ENCODE peak calls at places on chromosomes 3 and 15, in six cellular contexts. Q is osteoblast, F is left ventricle myocardium inferior, W is cardiac muscle cell, O is fibroblast of mammary gland, J is transverse colon. K is an unnamed sample.

GRCh38 chr3:72769758-72770540 is 78.3 kb downstream of the SHQ1 start:
- DNase-seq in Q (no peak), F (no peak), W (no peak), O (no peak), J (no peak), K (no peak)

GRCh38 chr3:43162573-43163084 is 56.8 kb upstream of the POMGNT2 start:
- DNase-seq in Q (no peak), F (no peak), W (no peak), O (no peak), J (no peak), K (no peak)

GRCh38 chr3:193085655-193086054 is 155.4 kb upstream of the PLAAT1 start:
- DNase-seq in Q (no peak), F (no peak), W (no peak), O (no peak), J (no peak), K (no peak)

GRCh38 chr15:74252291-74253080 is 16.4 kb downstream of the CCDC33 start:
- DNase-seq in Q (peak; percentile 88), F (no peak), W (no peak), O (peak; percentile 63), J (no peak), K (peak; percentile 51)

GRCh38 chr3:60743631-60744164 is 507.6 kb downstream of the FHIT start:
- DNase-seq in Q (peak; percentile 34), F (no peak), W (no peak), O (no peak), J (no peak), K (no peak)

GRCh38 chr3:33658971-33659848 is 58.8 kb downstream of the CLASP2 start:
- DNase-seq in Q (peak; percentile 80), F (peak; percentile 76), W (peak; percentile 86), O (peak; percentile 83), J (peak; percentile 65), K (peak; percentile 93)

GRCh38 chr3:110808630-110809029 is 263.0 kb upstream of the NECTIN3 start:
- DNase-seq in Q (no peak), F (no peak), W (no peak), O (no peak), J (no peak), K (no peak)

GRCh38 chr3:112647122-112647521 is 6.2 kb upstream of the CCDC80 start:
- DNase-seq in Q (peak; percentile 60), F (no peak), W (peak; percentile 41), O (peak; percentile 85), J (no peak), K (peak; percentile 83)

GRCh38 chr3:24137958-24138875 is 193.1 kb downstream of the NR1D2 start:
- DNase-seq in Q (no peak), F (no peak), W (peak; percentile 12), O (no peak), J (peak; percentile 13), K (no peak)

GRCh38 chr3:96994995-96995394 is 180.6 kb downstream of the EPHA6 start:
- DNase-seq in Q (no peak), F (no peak), W (no peak), O (no peak), J (no peak), K (no peak)

GRCh38 chr15:70442616-70443321 is 320.6 kb downstream of the UACA start:
- DNase-seq in Q (peak; percentile 84), F (no peak), W (no peak), O (no peak), J (no peak), K (no peak)

GRCh38 chr15:68330461-68330860 is 52.9 kb downstream of the FEM1B start:
- DNase-seq in Q (no peak), F (no peak), W (no peak), O (no peak), J (no peak), K (no peak)
- H3K4me3 ChIP-seq in Q (no peak overlapping the region), F (no peak overlapping the region), W (no peak overlapping the region), O (no peak overlapping the region), J (no peak overlapping the region), K (no peak overlapping the region)

DNA sequence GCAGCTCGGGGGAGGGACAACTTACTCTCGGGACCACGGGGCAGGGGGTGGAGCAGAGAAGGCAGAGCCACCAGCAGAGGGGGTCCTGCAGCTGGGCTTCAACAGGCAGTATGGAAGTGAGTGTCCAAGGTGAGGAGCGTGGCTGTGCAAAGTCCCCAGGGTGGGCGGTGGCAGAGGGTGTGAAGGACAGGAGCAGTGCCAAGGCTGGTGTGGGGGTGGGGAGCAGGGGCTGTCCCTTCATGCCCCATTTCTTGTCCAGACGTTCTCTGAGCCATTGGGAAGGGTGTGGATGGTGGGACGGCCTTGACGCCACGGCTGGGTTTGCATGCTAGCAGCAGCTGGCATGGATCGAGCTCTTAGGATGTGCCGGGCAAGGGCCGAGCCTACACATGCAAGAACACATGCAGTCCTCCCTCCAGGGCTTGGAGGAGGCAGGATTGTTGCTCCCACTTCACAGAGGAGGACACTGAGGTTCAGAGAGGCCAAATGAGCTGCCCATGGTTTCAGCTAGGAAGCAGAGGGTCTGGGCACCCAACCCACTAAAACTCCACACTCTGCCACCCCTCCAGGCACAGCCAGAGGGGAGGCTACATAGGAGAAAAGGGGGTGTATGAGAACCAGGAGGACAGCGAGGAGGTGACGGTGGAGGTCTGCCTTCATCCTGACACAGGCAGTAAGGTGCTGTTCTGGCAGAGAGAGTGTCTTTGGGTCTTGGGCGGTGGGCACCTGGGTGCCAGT is 93.6 kb downstream of the TBC1D2B start:
- DNase-seq in Q (no peak), F (no peak), W (no peak), O (no peak), J (no peak), K (no peak)
- TF ChIP-seq CTCF in Q (no peak), F (no peak), W (peak; percentile 23), O (no peak), J (no peak), K (peak; percentile 24)

GRCh38 chr3:56795807-56796185 is 6.0 kb downstream of the ARHGEF3 start:
- DNase-seq in Q (no peak), F (no peak), W (no peak), O (no peak), J (no peak), K (no peak)
- H3K4me3 ChIP-seq in Q (no peak overlapping the region), F (no peak overlapping the region), W (no peak overlapping the region), O (no peak overlapping the region), J (no peak overlapping the region), K (no peak overlapping the region)

DNA sequence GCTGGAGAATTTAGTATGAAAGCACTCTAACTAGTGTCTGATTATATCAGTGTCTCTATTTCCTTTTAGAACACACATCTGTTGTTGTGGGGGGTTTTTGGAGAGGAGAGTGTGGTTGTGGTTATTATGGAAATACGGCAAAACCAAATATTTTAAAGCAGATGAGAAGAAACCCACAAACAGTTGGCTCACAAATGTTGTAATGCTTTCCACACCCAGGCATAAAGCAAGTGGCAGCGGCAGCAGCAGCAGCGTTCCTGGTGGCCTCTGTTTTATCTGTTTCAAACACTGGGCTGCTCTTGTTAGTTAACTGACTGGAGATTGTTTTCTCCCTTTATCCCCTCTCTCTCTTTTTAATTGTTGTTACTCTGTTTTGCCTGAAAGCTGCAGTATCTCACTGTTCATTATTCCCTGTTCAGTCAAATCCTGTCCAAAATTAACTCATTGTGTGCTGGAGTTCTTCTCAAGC is 1045.5 kb upstream of the NR2F2 start:
- DNase-seq in Q (peak; percentile 37), F (no peak), W (peak; percentile 38), O (peak; percentile 61), J (no peak), K (peak; percentile 90)
- TF ChIP-seq CTCF in Q (no peak), F (no peak), W (peak; percentile 44), O (peak; percentile 19), J (no peak), K (peak; percentile 25)

GRCh38 chr15:88021601-88022000 is 234.9 kb downstream of the NTRK3 start:
- DNase-seq in Q (no peak), F (no peak), W (no peak), O (peak; percentile 1), J (no peak), K (no peak)
- H3K4me3 ChIP-seq in Q (no peak overlapping the region), F (no peak overlapping the region), W (no peak overlapping the region), O (no peak overlapping the region), J (no peak overlapping the region), K (no peak overlapping the region)

GRCh38 chr3:101676765-101677435 is at the start of gene ZBTB11:
- DNase-seq in Q (peak; percentile 97), F (peak; percentile 100), W (peak; percentile 100), O (peak; percentile 100), J (peak; percentile 100), K (peak; percentile 100)
- TF ChIP-seq CTCF in Q (peak; percentile 68), F (peak; percentile 54), W (peak; percentile 74), O (peak; percentile 65), J (peak; percentile 36), K (peak; percentile 59)

GRCh38 chr3:30661107-30661873 is 54.9 kb downstream of the TGFBR2 start:
- DNase-seq in Q (no peak), F (no peak), W (no peak), O (no peak), J (no peak), K (no peak)
- H3K4me3 ChIP-seq in Q (no peak overlapping the region), F (no peak overlapping the region), W (no peak overlapping the region), O (no peak overlapping the region), J (no peak overlapping the region), K (no peak overlapping the region)

GRCh38 chr15:76647612-76648011 is 257.5 kb downstream of the SCAPER start:
- DNase-seq in Q (no peak), F (no peak), W (no peak), O (no peak), J (no peak), K (no peak)

GRCh38 chr15:76642671-76643070 is 262.5 kb downstream of the SCAPER start:
- DNase-seq in Q (no peak), F (no peak), W (no peak), O (peak; percentile 7), J (no peak), K (no peak)
- TF ChIP-seq CTCF in Q (peak; percentile 44), F (peak; percentile 53), W (peak; percentile 24), O (peak; percentile 45), J (no peak), K (peak; percentile 43)